ENCODE peak calls at places on chromosomes 1 and 21, in seven cellular contexts. Z is PC-3, P is MM.1S, B is SK-N-SH, L is GM23338, O is GM23248, M is neural progenitor cell. U is an unnamed sample.

GRCh38 chr1:166730299-166730888 is 108.9 kb upstream of the POGK start:
- DNase-seq in Z (peak; percentile 79), O (peak; percentile 7), B (no peak), P (peak; percentile 71), L (peak; percentile 26), M (no peak), U (no peak)

GRCh38 chr21:36883532-36884486 is 82.7 kb downstream of the HLCS start:
- DNase-seq in M (no peak), B (no peak), L (no peak), O (no peak), Z (peak; percentile 91), P (no peak), U (no peak)

GRCh38 chr21:28485301-28486022 is 507.2 kb downstream of the LTN1 start:
- DNase-seq in P (no peak), Z (peak; percentile 41), L (no peak), O (peak; percentile 84), B (no peak), M (no peak), U (no peak)

GRCh38 chr1:245067257-245067656 is 87.5 kb upstream of the KIF26B start:
- DNase-seq in Z (peak; percentile 53), B (no peak), O (peak; percentile 41), P (no peak), L (no peak), M (no peak), U (no peak)

GRCh38 chr1:21241761-21242581 is 48.3 kb downstream of the ECE1 start:
- DNase-seq in P (no peak), L (no peak), Z (peak; percentile 48), O (no peak), M (no peak), B (no peak), U (no peak)

GRCh38 chr1:43214465-43215444 is 42.6 kb downstream of the CFAP57 start:
- DNase-seq in M (no peak), P (no peak), O (peak; percentile 25), Z (no peak), B (no peak), L (no peak), U (no peak)

GRCh38 chr1:234724517-234725176 is 114.7 kb upstream of the IRF2BP2 start:
- DNase-seq in L (no peak), B (peak; percentile 75), P (no peak), M (peak; percentile 32), O (no peak), Z (no peak), U (no peak)

GRCh38 chr1:242718967-242719366 is 194.5 kb upstream of the PLD5 start:
- DNase-seq in L (peak; percentile 34), O (no peak), M (peak; percentile 38), P (no peak), Z (no peak), B (no peak), U (no peak)

GRCh38 chr1:44805311-44806024 is 1.7 kb downstream of the DYNLT4 start:
- DNase-seq in B (no peak), Z (no peak), L (no peak), M (no peak), P (no peak), O (no peak), U (peak; percentile 6)

GRCh38 chr1:9822897-9823692 is 670 bp downstream of the CLSTN1 start:
- DNase-seq in M (peak; percentile 59), L (peak; percentile 56), O (peak; percentile 60), B (no peak), Z (peak; percentile 31), P (peak; percentile 41), U (no peak)

GRCh38 chr1:79847715-79848114 is 841.2 kb upstream of the ADGRL4 start:
- DNase-seq in P (no peak), B (no peak), M (peak; percentile 54), O (no peak), Z (no peak), L (no peak), U (no peak)

GRCh38 chr1:235045034-235045690 is 83.5 kb downstream of the TOMM20 start:
- DNase-seq in M (no peak), B (no peak), P (no peak), L (no peak), Z (no peak), O (peak; percentile 55), U (no peak)

GRCh38 chr1:198220428-198220827 is 63.6 kb downstream of the NEK7 start:
- DNase-seq in L (no peak), Z (peak; percentile 85), M (no peak), O (peak; percentile 55), B (no peak), P (no peak), U (no peak)

GRCh38 chr1:30860320-30860652 is 48.3 kb downstream of the SDC3 start:
- DNase-seq in L (no peak), O (no peak), M (no peak), P (no peak), B (peak; percentile 61), Z (no peak), U (no peak)
- H3K27me3 ChIP-seq in L (no peaks in the 10 kb centered on the region), O (no peaks in the 10 kb centered on the region), M (peaks cover 7% of the 10 kb centered on the region), P (peaks cover 38% of the 10 kb centered on the region), B (no peaks in the 10 kb centered on the region), Z (no peaks in the 10 kb centered on the region), U (no peaks in the 10 kb centered on the region)

DNA sequence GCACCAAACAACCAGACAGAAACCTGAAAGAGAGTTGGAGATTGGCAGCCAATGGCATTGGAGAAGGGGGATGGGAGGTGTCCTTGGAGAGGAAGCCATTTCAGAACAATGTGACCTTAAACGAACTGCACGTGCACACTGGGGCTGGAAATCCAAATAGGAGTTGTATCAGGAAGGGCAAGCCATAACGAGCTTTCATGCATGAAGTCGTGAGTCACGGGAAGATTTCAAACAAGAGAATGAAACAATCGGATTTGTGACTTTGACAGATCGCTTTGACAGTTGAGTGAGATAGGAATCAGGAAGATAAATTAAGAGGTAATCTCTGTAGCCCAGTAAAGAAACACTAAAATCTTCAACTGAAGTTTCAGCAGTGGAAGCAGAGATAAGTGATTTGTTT is 445.8 kb upstream of the ZP4 start:
- DNase-seq in P (no peak), M (no peak), Z (peak; percentile 1), O (no peak), L (no peak), B (no peak), U (no peak)
- TF ChIP-seq EZH2phosphoT487 in P (no peak), M (no peak), Z (no peak), O (no peak), L (no peak), B (no peak), U (no peak)

DNA sequence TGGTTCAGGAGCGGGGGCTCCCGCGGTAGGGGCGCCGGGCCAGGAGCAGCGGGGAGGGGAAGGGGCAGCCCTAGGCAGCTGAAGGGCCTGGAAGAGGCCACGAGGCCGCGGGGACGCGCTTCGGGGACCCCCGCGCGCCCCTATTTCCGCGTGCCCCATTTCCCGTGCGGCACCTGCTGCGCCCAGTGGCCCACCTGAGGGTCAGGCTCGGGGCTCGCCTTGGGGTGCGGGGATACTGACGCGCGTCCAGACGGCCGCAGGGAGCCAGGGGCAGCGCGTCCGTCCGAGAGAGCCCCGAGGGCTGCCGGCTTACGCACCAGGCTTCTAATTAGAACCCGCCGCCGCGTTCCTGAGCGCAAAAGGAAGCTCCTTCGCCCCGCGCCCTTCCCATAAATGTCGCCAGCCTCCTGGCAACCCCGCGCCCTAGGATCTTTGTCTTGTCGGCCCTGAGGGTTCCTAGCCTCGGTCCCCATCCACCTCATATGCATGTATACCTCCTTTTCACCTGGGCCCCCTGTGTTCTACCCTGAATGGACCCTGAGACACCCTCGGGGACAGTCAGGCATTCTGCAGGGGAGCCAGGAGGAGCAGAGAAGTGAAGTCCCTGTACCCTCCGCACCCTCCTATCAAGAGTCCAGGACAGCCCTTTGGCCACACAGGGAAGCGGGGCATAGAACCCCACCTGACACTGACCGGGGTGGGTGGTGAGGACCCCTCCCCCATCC is 1.8 kb downstream of the WNT3A start:
- DNase-seq in B (peak; percentile 23), Z (no peak), O (no peak), P (no peak), L (peak; percentile 70), M (peak; percentile 65), U (no peak)
- H3K27me3 ChIP-seq in B (peaks cover 39% of the 10 kb centered on the region), Z (peaks cover 33% of the 10 kb centered on the region), O (peaks cover 68% of the 10 kb centered on the region), P (peaks cover 84% of the 10 kb centered on the region), L (peaks cover 97% of the 10 kb centered on the region), M (peaks cover 99% of the 10 kb centered on the region), U (peaks cover 86% of the 10 kb centered on the region)

GRCh38 chr1:239976130-239976968 is 115.3 kb upstream of the FMN2 start:
- DNase-seq in L (peak; percentile 75), B (peak; percentile 60), O (peak; percentile 69), Z (peak; percentile 86), M (peak; percentile 71), P (peak; percentile 78), U (peak; percentile 78)
- TF ChIP-seq EZH2phosphoT487 in L (no peak), B (no peak), O (no peak), Z (no peak), M (no peak), P (no peak), U (no peak)

GRCh38 chr1:154501423-154502065 is 475 bp upstream of the TDRD10 start:
- DNase-seq in L (peak; percentile 68), P (no peak), B (peak; percentile 20), M (peak; percentile 58), O (peak; percentile 44), Z (no peak), U (peak; percentile 48)

GRCh38 chr1:154502742-154503111 is 515 bp upstream of the SHE start:
- DNase-seq in L (peak; percentile 77), P (no peak), O (no peak), B (peak; percentile 65), Z (no peak), M (peak; percentile 15), U (no peak)

GRCh38 chr1:154502066-154502741 is at the start of the genes SHE and TDRD10:
- DNase-seq in O (peak; percentile 42), B (peak; percentile 75), L (peak; percentile 62), Z (no peak), P (no peak), M (peak; percentile 62), U (peak; percentile 38)

GRCh38 chr1:154499446-154499845 is 2.6 kb upstream of the TDRD10 start:
- DNase-seq in L (no peak), Z (no peak), O (no peak), P (no peak), B (no peak), M (no peak), U (no peak)

DNA sequence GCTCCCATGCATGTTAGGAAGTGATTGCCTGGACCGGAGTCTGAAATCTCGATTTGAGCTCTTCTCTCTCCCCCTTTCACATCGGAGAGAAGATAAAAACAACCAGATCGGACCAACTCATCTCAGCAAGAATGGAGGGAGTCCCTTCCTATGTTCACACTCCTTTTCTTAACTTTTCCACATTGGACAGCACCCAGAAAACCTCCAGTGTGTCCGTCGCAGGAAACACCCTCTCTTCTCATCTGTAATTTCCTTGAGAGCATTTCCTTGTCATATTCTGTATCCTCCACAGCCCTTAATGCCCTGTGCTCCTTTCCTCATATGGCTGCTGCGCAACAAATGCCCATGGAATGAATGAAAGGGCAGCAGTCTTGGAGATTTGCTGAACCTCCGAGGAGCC is 1.5 kb upstream of the TDRD10 start:
- DNase-seq in O (no peak), L (no peak), M (no peak), B (no peak), Z (no peak), P (no peak), U (no peak)
- H3K27me3 ChIP-seq in O (peaks cover 80% of the 10 kb centered on the region), L (peaks cover 79% of the 10 kb centered on the region), M (peaks cover 92% of the 10 kb centered on the region), B (peaks cover 62% of the 10 kb centered on the region), Z (peaks cover 67% of the 10 kb centered on the region), P (peaks cover 12% of the 10 kb centered on the region), U (peaks cover 63% of the 10 kb centered on the region)